ENCODE peak calls at places on chromosomes 16 and 17, in eight cellular contexts. J, Z, F, W, Q, L, T and A are unnamed samples.

GRCh38 chr17:45261577-45262515 is at the start of gene SPATA32:
- DNase-seq in J (peak; percentile 33), Z (peak; percentile 87), F (peak; percentile 35), W (no peak), Q (peak; percentile 75), L (peak; percentile 79), T (peak; percentile 37), A (no peak)

GRCh38 chr16:9330036-9330545 is 238.6 kb downstream of the HAPSTR1 start:
- DNase-seq in J (no peak), Z (no peak), F (no peak), W (no peak), Q (no peak), L (no peak), T (no peak), A (no peak)

GRCh38 chr16:85056211-85056748 is 28.7 kb downstream of the KIAA0513 start:
- DNase-seq in J (no peak), Z (no peak), F (no peak), W (no peak), Q (no peak), L (no peak), T (peak; percentile 31), A (no peak)

GRCh38 chr17:59366040-59366757 is 34.7 kb downstream of the YPEL2 start:
- DNase-seq in J (no peak), Z (no peak), F (no peak), W (no peak), Q (no peak), L (no peak), T (no peak), A (no peak)

GRCh38 chr16:80656731-80657150 is 115.9 kb downstream of the DYNLRB2 start:
- DNase-seq in J (no peak), Z (no peak), F (no peak), W (peak; percentile 39), Q (no peak), L (peak; percentile 81), T (no peak), A (no peak)

GRCh38 chr17:15404116-15404730 is 62.8 kb upstream of the TEKT3 start:
- DNase-seq in J (no peak), Z (no peak), F (no peak), W (no peak), Q (no peak), L (no peak), T (no peak), A (no peak)

GRCh38 chr17:56830726-56831363 is 2.9 kb downstream of the C17orf67 start:
- DNase-seq in J (no peak), Z (no peak), F (no peak), W (no peak), Q (no peak), L (no peak), T (no peak), A (no peak)

GRCh38 chr16:54931041-54931756 is 534 bp downstream of the IRX5 start:
- DNase-seq in J (peak; percentile 43), Z (peak; percentile 75), F (no peak), W (no peak), Q (peak; percentile 43), L (no peak), T (peak; percentile 46), A (no peak)

GRCh38 chr16:65889533-65889966 is 476.9 kb upstream of the CDH5 start:
- DNase-seq in J (no peak), Z (no peak), F (no peak), W (no peak), Q (no peak), L (no peak), T (no peak), A (no peak)

GRCh38 chr17:42154514-42154883 is 290 bp downstream of the RAB5C start:
- DNase-seq in J (no peak), Z (no peak), F (no peak), W (no peak), Q (no peak), L (no peak), T (no peak), A (no peak)

GRCh38 chr16:4936991-4937781 is at the start of gene PPL:
- DNase-seq in J (no peak), Z (peak; percentile 96), F (no peak), W (no peak), Q (peak; percentile 56), L (no peak), T (peak; percentile 35), A (peak; percentile 43)

GRCh38 chr17:28551421-28552186 is 820 bp downstream of the UNC119 start:
- DNase-seq in J (no peak), Z (no peak), F (no peak), W (no peak), Q (no peak), L (no peak), T (no peak), A (no peak)

GRCh38 chr17:62882878-62883277 is 74.8 kb upstream of the MARCHF10 start:
- DNase-seq in J (no peak), Z (no peak), F (no peak), W (no peak), Q (no peak), L (no peak), T (no peak), A (no peak)

GRCh38 chr17:67716405-67716798 is 1.3 kb upstream of the NOL11 start:
- DNase-seq in J (no peak), Z (no peak), F (no peak), W (no peak), Q (no peak), L (no peak), T (no peak), A (no peak)

GRCh38 chr17:9537177-9537776 is 38.3 kb downstream of the STX8 start:
- DNase-seq in J (no peak), Z (no peak), F (no peak), W (no peak), Q (no peak), L (no peak), T (no peak), A (no peak)

GRCh38 chr16:69613283-69614154 is 47.8 kb downstream of the NFAT5 start:
- DNase-seq in J (no peak), Z (no peak), F (no peak), W (peak; percentile 27), Q (no peak), L (no peak), T (no peak), A (no peak)

GRCh38 chr16:20107086-20107485 is 33.4 kb upstream of the GPR139 start:
- DNase-seq in J (no peak), Z (no peak), F (no peak), W (no peak), Q (no peak), L (no peak), T (no peak), A (no peak)

GRCh38 chr17:35895602-35896001 is 15.4 kb upstream of the CCL5 start:
- DNase-seq in J (no peak), Z (no peak), F (no peak), W (no peak), Q (no peak), L (peak; percentile 68), T (no peak), A (no peak)

GRCh38 chr17:60410001-60410400 is 12.3 kb upstream of the CHCT1 start:
- DNase-seq in J (no peak), Z (no peak), F (no peak), W (no peak), Q (no peak), L (no peak), T (no peak), A (no peak)